ENCODE peak calls at places on chromosome 12, in eight cellular contexts. J is astrocyte of the spinal cord; T is NCI-H2171 treated with DMSO at 0.1 percent for 48 hours; F is Right ventricle myocardium superior; R is memory B cell; D is non-pigmented ciliary epithelial cell; E is activated T-helper 1 cell treated with anti-CD3 and anti-CD28 coated beads, Interleukin-12 subunit alpha, Interleukin-12 subunit beta, Interleukin-2, Interleukin-4 antibody, amounts not matched to agents 30 ng/mL and 10 ng/mL and 1 ng/mL, durations not matched to agents 14 hours and 24 hours and 36 hours; G is EL. O is an unnamed sample.
A peak's percentile ranks its signal among the peaks of the same experiment; 100 is the strongest.

GRCh38 chr12:6141048-6141447 is 16.6 kb upstream of the VWF start:
- DNase-seq in J (peak; percentile 76), T (no peak), F (no peak), R (no peak), D (no peak), E (no peak), G (no peak), O (no peak)

GRCh38 chr12:95836630-95837239 is 22.0 kb upstream of the SNRPF start:
- DNase-seq in J (peak; percentile 69), T (no peak), F (no peak), R (no peak), D (no peak), E (no peak), G (peak; percentile 38), O (no peak)

GRCh38 chr12:122354958-122355641 is 67.4 kb downstream of the CLIP1 start:
- DNase-seq in J (no peak), T (peak; percentile 59), F (no peak), R (no peak), D (no peak), E (no peak), G (no peak), O (no peak)

GRCh38 chr12:4031703-4032291 is 158.6 kb upstream of the PARP11 start:
- DNase-seq in J (no peak), T (no peak), F (peak; percentile 51), R (no peak), D (no peak), E (no peak), G (peak; percentile 20), O (no peak)

GRCh38 chr12:92278378-92278828 is 132.8 kb upstream of the BTG1 start:
- DNase-seq in J (peak; percentile 5), T (no peak), F (no peak), R (no peak), D (no peak), E (no peak), G (no peak), O (no peak)

GRCh38 chr12:49131973-49132461 is 822 bp upstream of the TUBA1B start:
- DNase-seq in J (peak; percentile 52), T (peak; percentile 64), F (no peak), R (no peak), D (no peak), E (no peak), G (peak; percentile 46), O (no peak)

GRCh38 chr12:32091696-32092095 is 15.0 kb upstream of the BICD1 start:
- DNase-seq in J (no peak), T (no peak), F (no peak), R (no peak), D (no peak), E (no peak), G (no peak), O (no peak)

GRCh38 chr12:113424915-113425823 is 3.0 kb downstream of the SDSL start:
- DNase-seq in J (peak; percentile 58), T (peak; percentile 17), F (peak; percentile 72), R (peak; percentile 35), D (no peak), E (peak; percentile 25), G (peak; percentile 49), O (peak; percentile 38)

GRCh38 chr12:98572010-98572409 is 21.5 kb upstream of the SLC25A3 start:
- DNase-seq in J (no peak), T (no peak), F (no peak), R (no peak), D (no peak), E (no peak), G (no peak), O (no peak)

GRCh38 chr12:126784328-126784921 is 1482.5 kb upstream of the TMEM132C start:
- DNase-seq in J (peak; percentile 26), T (no peak), F (peak; percentile 41), R (peak; percentile 22), D (peak; percentile 1), E (no peak), G (peak; percentile 4), O (no peak)

GRCh38 chr12:109934026-109934425 is 34.0 kb downstream of the TCHP start:
- DNase-seq in J (no peak), T (peak; percentile 20), F (no peak), R (no peak), D (no peak), E (no peak), G (no peak), O (no peak)

GRCh38 chr12:84553331-84554117 is 359.1 kb downstream of the SLC6A15 start:
- DNase-seq in J (no peak), T (no peak), F (no peak), R (no peak), D (no peak), E (no peak), G (no peak), O (no peak)

GRCh38 chr12:2163172-2163927 is 110.6 kb downstream of the CACNA1C start:
- DNase-seq in J (peak; percentile 95), T (no peak), F (peak; percentile 93), R (no peak), D (no peak), E (no peak), G (no peak), O (no peak)

GRCh38 chr12:47652491-47653234 is 53.2 kb downstream of the RPAP3 start:
- DNase-seq in J (no peak), T (no peak), F (peak; percentile 31), R (no peak), D (no peak), E (no peak), G (no peak), O (no peak)

GRCh38 chr12:76310110-76310509 is 38.1 kb downstream of the BBS10 start:
- DNase-seq in J (peak; percentile 55), T (no peak), F (no peak), R (no peak), D (no peak), E (no peak), G (peak; percentile 71), O (no peak)

GRCh38 chr12:110444455-110444854 is 5.7 kb downstream of the ARPC3 start:
- DNase-seq in J (no peak), T (no peak), F (no peak), R (no peak), D (no peak), E (no peak), G (no peak), O (no peak)

O was measured in activated T-helper 2 cell treated with anti-CD3 and anti-CD28 coated beads, Interferon-gamma antibody, Interleukin-2, Interleukin-4, amounts not matched to agents 10 μg/mL and 5 μg/mL and 100 μg/mL, durations not matched to agents 14 hours and 24 hours and 36 hours.